ENCODE peak calls at places on chromosome 2, in five cellular contexts. W is M059J, S is WTC11, K is nephron progenitor cell, L is colonic mucosa. G is an unnamed sample.

GRCh38 chr2:216985658-216986141 is 125.8 kb upstream of the TNP1 start:
- DNase-seq in S (peak; percentile 33), L (no peak), K (peak; percentile 29), W (no peak), G (no peak)

GRCh38 chr2:143720093-143720664 is 591.0 kb downstream of the ARHGAP15 start:
- DNase-seq in L (no peak), S (peak; percentile 28), W (no peak), K (no peak), G (no peak)

GRCh38 chr2:16196687-16197503 is 256.5 kb downstream of the MYCN start:
- DNase-seq in L (no peak), W (no peak), S (no peak), K (no peak), G (no peak)

GRCh38 chr2:8633186-8633734 is 48.6 kb upstream of the ID2 start:
- DNase-seq in K (no peak), W (no peak), L (no peak), S (no peak), G (no peak)

GRCh38 chr2:180130403-180130802 is 123.3 kb upstream of the CWC22 start:
- DNase-seq in L (no peak), W (peak; percentile 56), S (no peak), K (no peak), G (no peak)

GRCh38 chr2:151423760-151424159 is 14.1 kb downstream of the RIF1 start:
- DNase-seq in W (no peak), L (no peak), K (no peak), S (no peak), G (no peak)

GRCh38 chr2:190267302-190267701 is 52.3 kb downstream of the HIBCH start:
- DNase-seq in L (no peak), K (no peak), W (peak; percentile 88), S (no peak), G (no peak)

GRCh38 chr2:54814367-54815155 is 91.1 kb downstream of the EML6 start:
- DNase-seq in L (no peak), W (no peak), S (no peak), K (no peak), G (no peak)

GRCh38 chr2:25977768-25978167 is 4.5 kb downstream of the KIF3C start:
- DNase-seq in S (no peak), L (no peak), K (no peak), W (peak; percentile 94), G (no peak)

GRCh38 chr2:237547841-237548416 is 18.4 kb upstream of the PRLH start:
- DNase-seq in L (no peak), S (peak; percentile 62), W (no peak), K (no peak), G (no peak)